ENCODE peak calls at places on chromosomes 3 and 15, in six cellular contexts. D is transverse colon, X is colonic mucosa, L is psoas muscle, K is aorta, F is K562. W is an unnamed sample.

GRCh38 chr3:193357291-193357690 is 21.3 kb downstream of the ATP13A5 start:
- DNase-seq in D (no peak), X (no peak), L (no peak), K (no peak), F (no peak), W (no peak)

GRCh38 chr3:166283856-166284255 is 446.6 kb upstream of the BCHE start:
- DNase-seq in D (no peak), X (no peak), L (no peak), K (no peak), F (no peak), W (peak; percentile 89)

GRCh38 chr3:150783920-150784746 is 21.2 kb upstream of the SIAH2 start:
- DNase-seq in D (no peak), X (no peak), L (no peak), K (no peak), F (no peak), W (no peak)

GRCh38 chr3:8562081-8562595 is 60.5 kb downstream of the LMCD1 start:
- DNase-seq in D (no peak), X (no peak), L (no peak), K (peak; percentile 65), F (no peak), W (no peak)

GRCh38 chr3:156761713-156762575 is 64.2 kb upstream of the LEKR1 start:
- DNase-seq in D (no peak), X (no peak), L (no peak), K (no peak), F (no peak), W (peak; percentile 57)

GRCh38 chr3:177069514-177070329 is 127.6 kb downstream of the TBL1XR1 start:
- DNase-seq in D (no peak), X (no peak), L (no peak), K (no peak), F (no peak), W (peak; percentile 49)

GRCh38 chr15:68786753-68787152 is 33.9 kb downstream of the ANP32A start:
- DNase-seq in D (no peak), X (no peak), L (no peak), K (no peak), F (no peak), W (no peak)

GRCh38 chr3:149224736-149225594 is 3.3 kb upstream of the CP start:
- DNase-seq in D (no peak), X (no peak), L (no peak), K (no peak), F (peak; percentile 22), W (peak; percentile 85)

GRCh38 chr15:95734422-95735316 is 595.8 kb upstream of the NR2F2 start:
- DNase-seq in D (no peak), X (no peak), L (no peak), K (no peak), F (peak; percentile 45), W (no peak)

GRCh38 chr15:34106423-34106822 is 4.5 kb downstream of the PGBD4 start:
- DNase-seq in D (no peak), X (no peak), L (no peak), K (no peak), F (no peak), W (no peak)

GRCh38 chr3:170815340-170815739 is 54.7 kb downstream of the RPL22L1 start:
- DNase-seq in D (peak; percentile 36), X (peak; percentile 29), L (no peak), K (no peak), F (peak; percentile 88), W (no peak)

GRCh38 chr3:174477491-174477890 is 381.6 kb upstream of the NAALADL2 start:
- DNase-seq in D (no peak), X (no peak), L (no peak), K (no peak), F (no peak), W (no peak)

GRCh38 chr15:92391640-92392039 is 2.0 kb upstream of the ST8SIA2 start:
- DNase-seq in D (no peak), X (no peak), L (no peak), K (no peak), F (peak; percentile 36), W (no peak)

GRCh38 chr3:12181806-12182205 is 23.1 kb upstream of the TIMP4 start:
- DNase-seq in D (no peak), X (no peak), L (no peak), K (no peak), F (no peak), W (no peak)

GRCh38 chr15:85685366-85685765 is 109.4 kb downstream of the KLHL25 start:
- DNase-seq in D (no peak), X (no peak), L (no peak), K (no peak), F (no peak), W (no peak)

GRCh38 chr3:37173806-37174205 is 576 bp downstream of the LRRFIP2 start:
- DNase-seq in D (no peak), X (no peak), L (no peak), K (no peak), F (no peak), W (peak; percentile 33)

GRCh38 chr3:189664311-189664710 is 33.1 kb downstream of the TP63 start:
- DNase-seq in D (no peak), X (no peak), L (peak; percentile 37), K (no peak), F (no peak), W (peak; percentile 98)

GRCh38 chr3:46564190-46565112 is 1.7 kb downstream of the LRRC2 start:
- DNase-seq in D (no peak), X (no peak), L (no peak), K (no peak), F (no peak), W (no peak)

GRCh38 chr3:45225465-45226205 is 452 bp downstream of the TMEM158 start:
- DNase-seq in D (no peak), X (no peak), L (peak; percentile 29), K (peak; percentile 80), F (peak; percentile 66), W (peak; percentile 65)

GRCh38 chr15:40762919-40763800 is 708 bp upstream of the GCHFR start:
- DNase-seq in D (peak; percentile 85), X (peak; percentile 90), L (peak; percentile 72), K (peak; percentile 93), F (peak; percentile 87), W (peak; percentile 64)

GRCh38 chr3:55282994-55283393 is 204.1 kb downstream of the WNT5A start:
- DNase-seq in D (no peak), X (no peak), L (no peak), K (no peak), F (no peak), W (no peak)

GRCh38 chr3:128054363-128054762 is 2.1 kb downstream of the SEC61A1 start:
- DNase-seq in D (no peak), X (no peak), L (no peak), K (no peak), F (peak; percentile 57), W (peak; percentile 74)

GRCh38 chr15:65824031-65824743 is 32.1 kb upstream of the DENND4A start:
- DNase-seq in D (peak; percentile 58), X (peak; percentile 67), L (peak; percentile 25), K (no peak), F (peak; percentile 88), W (peak; percentile 80)

GRCh38 chr3:66473637-66474036 is 27.2 kb downstream of the LRIG1 start:
- DNase-seq in D (no peak), X (no peak), L (no peak), K (no peak), F (no peak), W (peak; percentile 51)

GRCh38 chr3:142595581-142595950 is 627 bp upstream of the PLS1 start:
- DNase-seq in D (no peak), X (no peak), L (no peak), K (no peak), F (peak; percentile 26), W (peak; percentile 71)

GRCh38 chr15:71254503-71254902 is 139.2 kb downstream of the THSD4 start:
- DNase-seq in D (no peak), X (no peak), L (no peak), K (no peak), F (no peak), W (no peak)

GRCh38 chr3:122461834-122462233 is 46.0 kb upstream of the WDR5B start:
- DNase-seq in D (no peak), X (no peak), L (no peak), K (no peak), F (no peak), W (no peak)

GRCh38 chr3:122458992-122459391 is 43.1 kb upstream of the WDR5B start:
- DNase-seq in D (no peak), X (no peak), L (no peak), K (no peak), F (peak; percentile 15), W (peak; percentile 82)

GRCh38 chr3:122451371-122451770 is 35.5 kb upstream of the WDR5B start:
- DNase-seq in D (no peak), X (no peak), L (no peak), K (no peak), F (no peak), W (no peak)

GRCh38 chr3:122457706-122458105 is 41.8 kb upstream of the WDR5B start:
- DNase-seq in D (no peak), X (no peak), L (no peak), K (no peak), F (no peak), W (no peak)

GRCh38 chr3:122456074-122456473 is 40.2 kb upstream of the WDR5B start:
- DNase-seq in D (no peak), X (no peak), L (no peak), K (no peak), F (no peak), W (no peak)
- H3K36me3 ChIP-seq in D (no peaks in the 10 kb centered on the region), X (no peaks in the 10 kb centered on the region), L (peaks cover 92% of the 10 kb centered on the region), K (peaks cover 2% of the 10 kb centered on the region), F (peaks cover 74% of the 10 kb centered on the region), W (peaks cover 87% of the 10 kb centered on the region)

DNA sequence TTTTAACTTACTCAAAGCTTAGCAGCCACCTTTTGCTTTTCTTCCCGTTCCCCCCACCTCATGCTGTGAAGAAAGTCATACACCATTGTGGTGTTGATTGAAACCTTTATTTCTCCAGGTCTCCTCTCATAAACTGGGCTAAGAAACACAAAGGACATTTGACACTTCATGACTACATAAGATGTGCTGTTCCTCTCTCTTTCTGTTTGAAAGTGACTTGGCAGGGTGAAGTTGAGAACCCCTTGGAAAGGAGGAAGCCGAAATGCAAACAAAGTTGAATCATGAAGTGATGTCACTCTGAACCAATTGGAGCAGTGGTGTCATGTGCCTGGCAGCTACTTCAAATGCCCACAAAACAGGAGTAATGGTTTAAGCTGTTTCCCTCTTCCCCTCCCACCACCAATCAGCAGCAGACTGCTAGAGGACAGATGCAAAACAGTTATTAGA is 174.7 kb downstream of the IGF1R start:
- DNase-seq in D (no peak), X (no peak), L (no peak), K (no peak), F (no peak), W (peak; percentile 52)
- H3K4me1 ChIP-seq in D (no peaks in the 10 kb centered on the region), X (no peaks in the 10 kb centered on the region), L (peaks cover 3% of the 10 kb centered on the region), K (peaks cover 3% of the 10 kb centered on the region), F (no peaks in the 10 kb centered on the region), W (no peaks in the 10 kb centered on the region)

DNA sequence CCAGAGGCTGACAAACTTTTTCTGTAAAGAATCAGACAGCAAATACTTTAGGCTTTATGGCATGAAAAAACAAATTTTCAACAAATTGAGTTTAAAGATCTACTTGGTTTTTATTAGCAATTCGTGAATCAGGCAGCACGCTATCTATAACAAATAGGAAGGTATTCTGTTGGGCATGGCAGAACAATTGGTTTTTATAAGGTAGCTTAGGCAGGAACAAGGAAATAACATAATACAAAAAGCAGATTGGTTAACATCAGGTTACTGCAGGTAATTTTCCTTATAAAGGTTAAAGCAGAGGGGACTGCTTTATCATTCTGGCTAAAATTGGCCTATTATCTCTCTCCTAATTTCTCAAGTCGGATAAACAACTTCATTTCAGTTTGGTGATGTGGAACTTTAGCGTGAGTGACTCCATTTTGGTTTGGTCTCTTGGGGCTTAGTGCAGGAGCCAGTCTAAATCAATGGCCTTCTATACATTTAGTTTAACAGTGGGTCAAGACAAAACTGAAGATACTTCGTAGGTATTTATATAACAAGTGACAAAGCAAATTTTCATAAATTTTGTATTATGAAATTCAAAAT is 26.8 kb downstream of the ZBTB38 start:
- DNase-seq in D (no peak), X (no peak), L (no peak), K (no peak), F (no peak), W (no peak)
- H3K36me3 ChIP-seq in D (no peaks in the 10 kb centered on the region), X (no peaks in the 10 kb centered on the region), L (no peaks in the 10 kb centered on the region), K (no peaks in the 10 kb centered on the region), F (peaks cover 31% of the 10 kb centered on the region), W (peaks cover 17% of the 10 kb centered on the region)

GRCh38 chr3:43765417-43766030 is 74.8 kb downstream of the ABHD5 start:
- DNase-seq in D (no peak), X (no peak), L (peak; percentile 42), K (no peak), F (no peak), W (peak; percentile 78)
- H3K4me1 ChIP-seq in D (no peaks in the 10 kb centered on the region), X (no peaks in the 10 kb centered on the region), L (peaks cover 26% of the 10 kb centered on the region), K (no peaks in the 10 kb centered on the region), F (peaks cover 15% of the 10 kb centered on the region), W (peaks cover 64% of the 10 kb centered on the region)

W was measured in adipocyte.